ENCODE peak calls at places on chromosomes 4 and X, in seven cellular contexts. One of them, this sample, is unnamed.

GRCh38 chr4:145786261-145786660 is 106.3 kb downstream of the C4orf51 start:
- DNase-seq in AG10803: no peak
- DNase-seq in cardiac fibroblast: no peak
- DNase-seq in fibroblast of lung: no peak
- DNase-seq in stomach: no peak
- DNase-seq in heart right ventricle: no peak
- DNase-seq in fibroblast of the aortic adventitia: no peak
- DNase-seq in this sample: no peak

GRCh38 chr4:74266081-74266480 is 42.2 kb upstream of the EPGN start:
- DNase-seq in heart right ventricle: no peak
- DNase-seq in stomach: no peak
- DNase-seq in fibroblast of lung: no peak
- DNase-seq in fibroblast of the aortic adventitia: peak
- DNase-seq in AG10803: no peak
- DNase-seq in cardiac fibroblast: peak
- DNase-seq in this sample: peak

GRCh38 chr4:20474119-20474518 is 222.4 kb downstream of the SLIT2 start:
- DNase-seq in cardiac fibroblast: peak
- DNase-seq in AG10803: peak
- DNase-seq in fibroblast of lung: peak
- DNase-seq in stomach: no peak
- DNase-seq in heart right ventricle: no peak
- DNase-seq in fibroblast of the aortic adventitia: peak
- DNase-seq in this sample: peak

GRCh38 chr4:37678624-37679023 is 7.6 kb downstream of the RELL1 start:
- DNase-seq in heart right ventricle: no peak
- DNase-seq in fibroblast of lung: peak
- DNase-seq in stomach: no peak
- DNase-seq in fibroblast of the aortic adventitia: peak
- DNase-seq in AG10803: no peak
- DNase-seq in cardiac fibroblast: no peak
- DNase-seq in this sample: no peak

GRCh38 chr4:2249526-2249991 is 7.6 kb upstream of the HAUS3 start:
- DNase-seq in stomach: no peak
- DNase-seq in fibroblast of the aortic adventitia: no peak
- DNase-seq in cardiac fibroblast: no peak
- DNase-seq in fibroblast of lung: no peak
- DNase-seq in AG10803: no peak
- DNase-seq in heart right ventricle: no peak
- DNase-seq in this sample: no peak

GRCh38 chr4:165502919-165503907 is 124.4 kb downstream of the CPE start:
- DNase-seq in stomach: no peak
- DNase-seq in cardiac fibroblast: peak
- DNase-seq in heart right ventricle: no peak
- DNase-seq in AG10803: no peak
- DNase-seq in fibroblast of lung: peak
- DNase-seq in fibroblast of the aortic adventitia: peak
- DNase-seq in this sample: peak

GRCh38 chr4:184514121-184514988 is 40.0 kb upstream of the IRF2 start:
- DNase-seq in heart right ventricle: peak
- DNase-seq in cardiac fibroblast: peak
- DNase-seq in fibroblast of lung: peak
- DNase-seq in fibroblast of the aortic adventitia: peak
- DNase-seq in AG10803: peak
- DNase-seq in stomach: no peak
- DNase-seq in this sample: peak

GRCh38 chrX:100647095-100647494 is 3.1 kb downstream of the SRPX2 start:
- DNase-seq in heart right ventricle: peak
- DNase-seq in AG10803: peak
- DNase-seq in fibroblast of the aortic adventitia: peak
- DNase-seq in stomach: no peak
- DNase-seq in cardiac fibroblast: peak
- DNase-seq in fibroblast of lung: peak
- DNase-seq in this sample: peak

GRCh38 chr4:78014889-78015886 is 41.9 kb upstream of the FRAS1 start:
- DNase-seq in AG10803: no peak
- DNase-seq in stomach: no peak
- DNase-seq in heart right ventricle: no peak
- DNase-seq in cardiac fibroblast: no peak
- DNase-seq in fibroblast of lung: no peak
- DNase-seq in fibroblast of the aortic adventitia: no peak
- DNase-seq in this sample: no peak

GRCh38 chrX:13932416-13932815 is 97.3 kb downstream of the GEMIN8 start:
- DNase-seq in cardiac fibroblast: peak
- DNase-seq in fibroblast of lung: no peak
- DNase-seq in fibroblast of the aortic adventitia: no peak
- DNase-seq in stomach: no peak
- DNase-seq in AG10803: no peak
- DNase-seq in heart right ventricle: no peak
- DNase-seq in this sample: no peak

GRCh38 chr4:138859249-138859648 is 156.3 kb upstream of the NOCT start:
- DNase-seq in fibroblast of lung: no peak
- DNase-seq in heart right ventricle: no peak
- DNase-seq in stomach: peak
- DNase-seq in cardiac fibroblast: no peak
- DNase-seq in fibroblast of the aortic adventitia: no peak
- DNase-seq in AG10803: no peak
- DNase-seq in this sample: no peak

GRCh38 chr4:2535386-2536192 is 858 bp upstream of the FAM193A start:
- DNase-seq in fibroblast of the aortic adventitia: peak
- DNase-seq in heart right ventricle: peak
- DNase-seq in stomach: peak
- DNase-seq in fibroblast of lung: peak
- DNase-seq in AG10803: peak
- DNase-seq in cardiac fibroblast: peak
- DNase-seq in this sample: peak

GRCh38 chrX:103063918-103064434 is at the start of gene BEX1:
- DNase-seq in cardiac fibroblast: peak
- DNase-seq in fibroblast of lung: peak
- DNase-seq in stomach: peak
- DNase-seq in fibroblast of the aortic adventitia: peak
- DNase-seq in heart right ventricle: peak
- DNase-seq in AG10803: peak
- DNase-seq in this sample: peak

GRCh38 chr4:108168213-108168671 is 490 bp downstream of the LEF1 start:
- DNase-seq in cardiac fibroblast: peak
- DNase-seq in fibroblast of the aortic adventitia: peak
- DNase-seq in AG10803: no peak
- DNase-seq in stomach: no peak
- DNase-seq in fibroblast of lung: peak
- DNase-seq in heart right ventricle: no peak
- DNase-seq in this sample: peak

GRCh38 chr4:40238700-40239548 is 42.1 kb downstream of the RHOH start:
- DNase-seq in stomach: no peak
- DNase-seq in cardiac fibroblast: peak
- DNase-seq in fibroblast of lung: no peak
- DNase-seq in fibroblast of the aortic adventitia: no peak
- DNase-seq in heart right ventricle: no peak
- DNase-seq in AG10803: no peak
- DNase-seq in this sample: no peak

GRCh38 chrX:132023117-132023895 is at the start of gene STK26:
- DNase-seq in fibroblast of the aortic adventitia: peak
- DNase-seq in fibroblast of lung: peak
- DNase-seq in cardiac fibroblast: peak
- DNase-seq in stomach: peak
- DNase-seq in heart right ventricle: peak
- DNase-seq in AG10803: peak
- DNase-seq in this sample: peak

GRCh38 chr4:154010377-154010776 is 221.5 kb upstream of the SFRP2 start:
- DNase-seq in fibroblast of lung: no peak
- DNase-seq in fibroblast of the aortic adventitia: no peak
- DNase-seq in cardiac fibroblast: no peak
- DNase-seq in stomach: no peak
- DNase-seq in AG10803: peak
- DNase-seq in heart right ventricle: no peak
- DNase-seq in this sample: peak

GRCh38 chr4:145716200-145716599 is 36.3 kb downstream of the C4orf51 start:
- DNase-seq in cardiac fibroblast: peak
- DNase-seq in AG10803: peak
- DNase-seq in fibroblast of lung: peak
- DNase-seq in stomach: no peak
- DNase-seq in fibroblast of the aortic adventitia: peak
- DNase-seq in heart right ventricle: no peak
- DNase-seq in this sample: peak

GRCh38 chr4:52588771-52589591 is 70.1 kb downstream of the USP46 start:
- DNase-seq in cardiac fibroblast: peak
- DNase-seq in AG10803: peak
- DNase-seq in fibroblast of the aortic adventitia: peak
- DNase-seq in stomach: no peak
- DNase-seq in heart right ventricle: no peak
- DNase-seq in fibroblast of lung: peak
- DNase-seq in this sample: peak

GRCh38 chr4:1200425-1201035 is 28.1 kb upstream of the SPON2 start:
- DNase-seq in cardiac fibroblast: peak
- DNase-seq in fibroblast of lung: peak
- DNase-seq in heart right ventricle: peak
- DNase-seq in stomach: peak
- DNase-seq in AG10803: peak
- DNase-seq in fibroblast of the aortic adventitia: peak
- DNase-seq in this sample: peak

GRCh38 chr4:21768349-21769310 is 179.9 kb downstream of the KCNIP4 start:
- DNase-seq in stomach: no peak
- DNase-seq in fibroblast of lung: peak
- DNase-seq in heart right ventricle: peak
- DNase-seq in fibroblast of the aortic adventitia: peak
- DNase-seq in AG10803: peak
- DNase-seq in cardiac fibroblast: peak
- DNase-seq in this sample: peak

GRCh38 chr4:26020083-26020668 is 106.2 kb downstream of the SMIM20 start:
- DNase-seq in heart right ventricle: no peak
- DNase-seq in cardiac fibroblast: peak
- DNase-seq in AG10803: peak
- DNase-seq in fibroblast of lung: peak
- DNase-seq in fibroblast of the aortic adventitia: peak
- DNase-seq in stomach: no peak
- DNase-seq in this sample: peak

GRCh38 chrX:135632353-135632752 is 81.1 kb upstream of the CT45A1 start:
- DNase-seq in cardiac fibroblast: no peak
- DNase-seq in stomach: no peak
- DNase-seq in AG10803: no peak
- DNase-seq in fibroblast of the aortic adventitia: no peak
- DNase-seq in heart right ventricle: no peak
- DNase-seq in fibroblast of lung: no peak
- DNase-seq in this sample: no peak

GRCh38 chr4:6549890-6550620 is 24.9 kb upstream of the MAN2B2 start:
- DNase-seq in fibroblast of the aortic adventitia: no peak
- DNase-seq in AG10803: no peak
- DNase-seq in stomach: no peak
- DNase-seq in heart right ventricle: peak
- DNase-seq in cardiac fibroblast: no peak
- DNase-seq in fibroblast of lung: no peak
- DNase-seq in this sample: no peak

GRCh38 chrX:150529587-150529986 is 38.8 kb upstream of the MTM1 start:
- DNase-seq in fibroblast of the aortic adventitia: no peak
- DNase-seq in cardiac fibroblast: no peak
- DNase-seq in stomach: no peak
- DNase-seq in fibroblast of lung: no peak
- DNase-seq in heart right ventricle: no peak
- DNase-seq in AG10803: no peak
- DNase-seq in this sample: no peak

GRCh38 chrX:106952988-106953387 is 32.8 kb downstream of the CLDN2 start:
- DNase-seq in stomach: no peak
- DNase-seq in fibroblast of lung: peak
- DNase-seq in fibroblast of the aortic adventitia: peak
- DNase-seq in AG10803: no peak
- DNase-seq in cardiac fibroblast: peak
- DNase-seq in heart right ventricle: no peak
- DNase-seq in this sample: peak
- TF ChIP-seq CTCF in stomach: peak
- TF ChIP-seq CTCF in fibroblast of lung: peak
- TF ChIP-seq CTCF in fibroblast of the aortic adventitia: peak
- TF ChIP-seq CTCF in AG10803: peak
- TF ChIP-seq CTCF in cardiac fibroblast: peak
- TF ChIP-seq CTCF in heart right ventricle: peak
- TF ChIP-seq CTCF in this sample: peak

GRCh38 chrX:8845060-8845459 is 43.9 kb upstream of the FAM9A start:
- DNase-seq in fibroblast of lung: peak
- DNase-seq in AG10803: peak
- DNase-seq in stomach: no peak
- DNase-seq in fibroblast of the aortic adventitia: peak
- DNase-seq in cardiac fibroblast: peak
- DNase-seq in heart right ventricle: no peak
- DNase-seq in this sample: peak
- TF ChIP-seq CTCF in fibroblast of lung: peak
- TF ChIP-seq CTCF in AG10803: peak
- TF ChIP-seq CTCF in stomach: no peak
- TF ChIP-seq CTCF in fibroblast of the aortic adventitia: peak
- TF ChIP-seq CTCF in cardiac fibroblast: peak
- TF ChIP-seq CTCF in heart right ventricle: no peak
- TF ChIP-seq CTCF in this sample: peak

DNA sequence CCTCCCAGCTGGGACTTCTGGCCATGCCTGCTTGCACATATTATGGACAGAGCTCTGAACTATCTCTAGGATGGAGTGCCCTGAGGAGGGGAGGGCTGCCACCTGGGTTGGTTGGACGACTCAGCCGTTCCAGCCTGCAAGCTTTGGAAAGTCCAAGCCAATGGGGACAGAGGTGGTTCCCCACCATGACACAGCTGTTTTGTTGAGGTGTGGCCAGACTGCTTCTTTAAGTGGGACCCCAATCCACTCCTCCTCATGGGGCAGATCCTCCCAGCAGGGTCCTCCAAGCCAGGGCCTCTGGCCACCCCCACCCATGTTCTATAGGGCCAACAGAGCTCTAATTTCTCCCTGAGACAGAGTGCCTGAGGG is 22.7 kb downstream of the F8A3 start:
- DNase-seq in stomach: no peak
- DNase-seq in fibroblast of lung: no peak
- DNase-seq in AG10803: no peak
- DNase-seq in heart right ventricle: no peak
- DNase-seq in fibroblast of the aortic adventitia: no peak
- DNase-seq in cardiac fibroblast: no peak
- DNase-seq in this sample: no peak
- TF ChIP-seq CTCF in stomach: no peak
- TF ChIP-seq CTCF in fibroblast of lung: no peak
- TF ChIP-seq CTCF in AG10803: no peak
- TF ChIP-seq CTCF in heart right ventricle: no peak
- TF ChIP-seq CTCF in fibroblast of the aortic adventitia: no peak
- TF ChIP-seq CTCF in cardiac fibroblast: no peak
- TF ChIP-seq CTCF in this sample: no peak

DNA sequence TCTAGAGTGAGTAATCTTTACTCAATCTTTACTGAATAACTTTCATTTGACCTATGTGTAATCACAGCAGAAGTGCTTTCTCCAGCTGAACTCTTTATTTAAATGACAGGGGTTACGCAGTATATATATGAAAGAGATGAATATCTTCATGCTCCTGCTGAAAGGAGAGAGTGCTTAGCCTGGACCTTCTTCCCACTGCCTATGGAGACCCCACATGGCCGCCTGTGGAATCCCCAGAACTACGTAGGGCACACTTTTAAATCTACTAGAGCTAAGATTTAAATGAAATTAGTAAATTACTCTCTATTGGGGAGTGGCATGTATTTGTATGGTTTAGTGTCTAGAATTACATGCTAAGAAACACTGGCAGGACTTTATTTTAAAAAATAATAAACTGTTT is 391.2 kb downstream of the ANKRD50 start:
- DNase-seq in fibroblast of lung: peak
- DNase-seq in fibroblast of the aortic adventitia: peak
- DNase-seq in cardiac fibroblast: peak
- DNase-seq in AG10803: no peak
- DNase-seq in heart right ventricle: no peak
- DNase-seq in stomach: no peak
- DNase-seq in this sample: no peak
- TF ChIP-seq CTCF in fibroblast of lung: no peak
- TF ChIP-seq CTCF in fibroblast of the aortic adventitia: peak
- TF ChIP-seq CTCF in cardiac fibroblast: peak
- TF ChIP-seq CTCF in AG10803: no peak
- TF ChIP-seq CTCF in heart right ventricle: no peak
- TF ChIP-seq CTCF in stomach: no peak
- TF ChIP-seq CTCF in this sample: no peak

This sample was measured in fibroblast of mammary gland.